ENCODE peak calls at places on chromosome 5, in six cellular contexts. S is IMR-90, C is neuronal stem cell, Q is H9, G is H1, Y is mesenchymal stem cell. Z is an unnamed sample.

GRCh38 chr5:147949711-147950573 is 43.6 kb upstream of the C5orf46 start:
- DNase-seq in C (peak; percentile 18), S (peak; percentile 39), G (no peak), Y (peak; percentile 65), Q (no peak), Z (peak; percentile 67)

GRCh38 chr5:136810198-136810823 is 445.0 kb upstream of the TRPC7 start:
- DNase-seq in G (no peak), Q (no peak), C (no peak), Y (peak; percentile 24), S (peak; percentile 77), Z (no peak)

GRCh38 chr5:168327994-168328393 is 36.5 kb downstream of the WWC1 start:
- DNase-seq in Y (no peak), C (no peak), G (no peak), Q (no peak), S (peak; percentile 63), Z (peak; percentile 62)

GRCh38 chr5:76622076-76622475 is 1.1 kb downstream of the F2RL2 start:
- DNase-seq in G (no peak), C (no peak), Q (no peak), Y (no peak), S (no peak), Z (no peak)

GRCh38 chr5:93579561-93580386 is 1.2 kb downstream of the NR2F1-AS1 start:
- DNase-seq in G (peak; percentile 83), S (peak; percentile 48), C (no peak), Q (peak; percentile 64), Y (peak; percentile 61), Z (peak; percentile 69)

GRCh38 chr5:59790399-59791130 is 103.0 kb downstream of the PDE4D start:
- DNase-seq in Q (no peak), Y (no peak), C (no peak), S (no peak), G (no peak), Z (no peak)

GRCh38 chr5:160315968-160316367 is 3.6 kb upstream of the CCNJL start:
- DNase-seq in C (no peak), G (no peak), Y (peak; percentile 47), Q (no peak), S (peak; percentile 73), Z (peak; percentile 40)

GRCh38 chr5:142432369-142432863 is 107.6 kb upstream of the SPRY4 start:
- DNase-seq in C (no peak), Q (no peak), S (no peak), G (no peak), Y (no peak), Z (no peak)

GRCh38 chr5:52801329-52801728 is 13.6 kb downstream of the ITGA1 start:
- DNase-seq in G (no peak), Y (peak; percentile 60), S (peak; percentile 46), C (peak; percentile 18), Q (no peak), Z (peak; percentile 62)

GRCh38 chr5:80825780-80826460 is 134.2 kb upstream of the RASGRF2 start:
- DNase-seq in S (no peak), G (no peak), Y (no peak), C (no peak), Q (no peak), Z (no peak)

GRCh38 chr5:174596429-174596828 is 128.0 kb upstream of the MSX2 start:
- DNase-seq in Q (no peak), C (no peak), G (no peak), Y (peak; percentile 32), S (peak; percentile 58), Z (peak; percentile 44)

DNA sequence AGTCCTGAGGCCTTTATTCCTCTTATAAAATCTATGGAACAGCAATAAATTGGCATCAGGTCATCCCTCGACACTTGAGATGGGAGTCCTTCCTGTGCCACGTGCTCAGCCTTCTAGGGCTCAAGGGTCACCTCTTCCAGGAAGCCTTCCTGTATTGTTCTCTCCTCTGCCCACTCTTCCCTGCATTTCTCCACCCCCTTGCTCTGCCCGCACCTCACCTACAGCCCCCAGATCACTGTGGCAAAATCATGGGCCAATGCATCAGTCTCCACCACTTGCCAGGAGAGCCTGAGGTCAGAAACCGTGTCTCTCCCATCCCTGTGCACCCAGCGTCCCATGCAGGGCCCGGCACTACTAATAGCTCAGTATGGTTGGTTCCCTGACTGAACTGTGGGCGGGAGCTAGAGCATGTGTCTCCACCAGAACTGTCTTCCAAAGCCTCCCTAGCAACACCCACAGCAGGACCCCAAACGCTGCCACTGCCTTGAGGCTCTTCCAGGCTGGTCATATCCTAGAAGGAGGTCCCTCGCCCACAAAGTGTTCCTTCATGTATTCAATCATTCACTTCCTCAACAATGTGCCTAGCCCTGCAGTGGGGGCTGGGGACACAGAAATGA is 13.5 kb downstream of the DUSP1 start:
- DNase-seq in Q (no peak), C (no peak), S (no peak), G (no peak), Y (no peak), Z (peak; percentile 55)
- H2BK15ac ChIP-seq in Q (no peak overlapping the region), C (peak overlapping the region; percentile 14), S (peak overlapping the region; percentile 16), G (no peak overlapping the region), Y (peak overlapping the region; percentile 92), Z (no peak overlapping the region)

GRCh38 chr5:149450199-149450598 is 71.1 kb upstream of the IL17B start:
- DNase-seq in G (no peak), C (no peak), S (peak; percentile 87), Q (no peak), Y (peak; percentile 63), Z (no peak)
- H3K79me1 ChIP-seq in G (no peaks in the 10 kb centered on the region), C (no peaks in the 10 kb centered on the region), S (peaks cover 50% of the 10 kb centered on the region), Q (no peaks in the 10 kb centered on the region), Y (no peaks in the 10 kb centered on the region), Z (no peaks in the 10 kb centered on the region)

GRCh38 chr5:61679562-61679961 is 347.5 kb downstream of the ZSWIM6 start:
- DNase-seq in S (no peak), G (no peak), Y (no peak), C (no peak), Q (no peak), Z (no peak)

GRCh38 chr5:61687371-61687770 is 355.3 kb downstream of the ZSWIM6 start:
- DNase-seq in S (no peak), G (no peak), C (no peak), Q (no peak), Y (no peak), Z (no peak)

GRCh38 chr5:61680247-61680646 is 348.2 kb downstream of the ZSWIM6 start:
- DNase-seq in S (no peak), Q (no peak), C (no peak), G (no peak), Y (no peak), Z (no peak)

GRCh38 chr5:61686491-61687257 is 354.6 kb downstream of the ZSWIM6 start:
- DNase-seq in G (no peak), Q (no peak), C (no peak), S (no peak), Y (no peak), Z (no peak)

DNA sequence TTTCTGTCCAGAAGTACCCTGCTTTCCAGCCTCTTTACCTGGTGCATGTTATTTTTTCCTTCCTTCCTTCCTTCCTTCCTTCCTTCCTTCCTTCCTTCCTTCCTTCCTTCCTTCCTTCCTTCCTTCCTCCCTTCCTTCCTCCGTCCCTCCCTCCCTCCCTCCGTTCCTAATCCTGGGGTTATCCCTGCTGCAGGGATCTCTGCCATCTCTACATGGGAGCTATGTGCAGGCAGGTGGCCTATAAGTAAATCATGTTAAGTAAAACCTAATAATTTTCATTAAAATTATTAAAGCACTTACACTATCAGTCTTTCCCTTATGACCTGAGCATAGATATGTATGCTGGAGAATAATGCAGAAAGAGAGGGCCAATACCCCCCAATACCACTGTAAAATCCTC is 351.9 kb downstream of the ZSWIM6 start:
- DNase-seq in G (no peak), Y (no peak), C (no peak), S (no peak), Q (no peak), Z (no peak)
- H2BK15ac ChIP-seq in G (no peak overlapping the region), Y (no peak overlapping the region), C (no peak overlapping the region), S (no peak overlapping the region), Q (no peak overlapping the region), Z (no peak overlapping the region)

DNA sequence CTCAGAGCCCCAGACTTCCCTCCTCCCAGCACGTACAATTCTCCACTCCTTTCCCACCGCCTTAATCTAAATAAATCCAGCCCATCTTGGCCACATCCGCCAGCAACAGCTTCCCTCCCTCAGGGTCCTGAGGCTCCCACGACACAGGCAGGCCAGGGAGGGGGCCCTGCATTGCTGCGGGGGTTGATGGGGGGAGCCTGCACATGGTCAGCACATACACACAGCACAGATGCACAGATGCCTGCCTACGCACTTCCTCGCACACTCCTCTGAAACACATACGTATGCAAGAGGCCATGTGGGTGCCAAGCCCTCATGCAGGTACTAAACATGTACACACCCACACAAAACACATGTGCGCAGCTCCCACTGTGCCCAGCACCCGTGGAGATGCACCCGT is 14.8 kb downstream of the PDGFRB start:
- DNase-seq in S (peak; percentile 100), C (no peak), Q (no peak), G (no peak), Y (peak; percentile 98), Z (no peak)
- H3K79me1 ChIP-seq in S (peaks cover 84% of the 10 kb centered on the region), C (no peaks in the 10 kb centered on the region), Q (no peaks in the 10 kb centered on the region), G (no peaks in the 10 kb centered on the region), Y (no peaks in the 10 kb centered on the region), Z (no peaks in the 10 kb centered on the region)

GRCh38 chr5:146208916-146209522 is 5.6 kb downstream of the RBM27 start:
- DNase-seq in G (no peak), S (peak; percentile 6), Y (no peak), Q (no peak), C (no peak), Z (no peak)

GRCh38 chr5:146205499-146206202 is 2.2 kb downstream of the RBM27 start:
- DNase-seq in Q (no peak), S (no peak), G (no peak), C (no peak), Y (no peak), Z (no peak)

GRCh38 chr5:146203011-146203871 is at the start of gene RBM27:
- DNase-seq in C (peak; percentile 99), S (peak; percentile 99), Q (peak; percentile 99), G (peak; percentile 100), Y (peak; percentile 98), Z (peak; percentile 100)

GRCh38 chr5:146203872-146204192 is 427 bp downstream of the RBM27 start:
- DNase-seq in C (no peak), Y (no peak), S (no peak), Q (no peak), G (no peak), Z (no peak)

DNA sequence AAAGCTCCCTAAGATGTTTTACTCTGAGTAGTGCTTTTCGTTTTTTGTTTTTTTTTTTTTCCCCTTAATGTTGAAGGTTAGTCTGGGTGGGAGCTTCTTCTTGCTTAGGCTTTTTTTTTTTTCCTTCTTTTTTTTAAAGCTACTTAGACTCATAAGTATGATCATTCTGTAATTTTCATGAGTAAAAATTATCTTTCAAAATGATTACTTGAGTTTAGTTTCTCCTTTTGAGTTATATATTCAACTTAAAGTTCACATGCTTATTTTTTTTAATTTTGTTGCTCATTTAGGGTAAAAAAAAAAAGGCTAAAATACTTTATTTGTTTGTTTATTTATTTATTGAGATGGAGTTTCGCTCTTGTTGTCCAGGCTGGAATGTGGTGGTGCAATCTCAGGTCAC is 2.9 kb downstream of the RBM27 start:
- DNase-seq in S (no peak), Q (no peak), G (no peak), Y (no peak), C (no peak), Z (no peak)
- H2BK15ac ChIP-seq in S (no peak overlapping the region), Q (no peak overlapping the region), G (no peak overlapping the region), Y (no peak overlapping the region), C (no peak overlapping the region), Z (no peak overlapping the region)

GRCh38 chr5:150590979-150591411 is 49.5 kb upstream of the SYNPO start:
- DNase-seq in Y (no peak), S (no peak), Q (no peak), C (peak; percentile 23), G (no peak), Z (peak; percentile 86)
- H3K79me1 ChIP-seq in Y (no peaks in the 10 kb centered on the region), S (no peaks in the 10 kb centered on the region), Q (no peaks in the 10 kb centered on the region), C (no peaks in the 10 kb centered on the region), G (no peaks in the 10 kb centered on the region), Z (no peaks in the 10 kb centered on the region)

GRCh38 chr5:2015961-2016360 is 133.2 kb upstream of the IRX4 start:
- DNase-seq in Q (no peak), C (no peak), S (no peak), G (peak; percentile 24), Y (no peak), Z (no peak)
- H2BK15ac ChIP-seq in Q (no peak overlapping the region), C (no peak overlapping the region), S (no peak overlapping the region), G (no peak overlapping the region), Y (no peak overlapping the region), Z (no peak overlapping the region)

Z was measured in mesendoderm.